ENCODE peak calls at places on chromosomes 3 and 15, in four cellular contexts. T is OCI-LY7, L is ovary, X is esophagus muscularis mucosa. R is an unnamed sample. For H3K4me1, the result is how much of the 10 kb centered on the place peaks cover.

GRCh38 chr3:64214002-64214696 is 11.1 kb downstream of the PRICKLE2 start:
- DNase-seq in T (no peak), X (peak), L (peak), R (peak)

GRCh38 chr3:128712848-128713247 is 13.1 kb upstream of the RAB7A start:
- DNase-seq in T (no peak), X (no peak), L (no peak), R (no peak)

GRCh38 chr15:60651734-60652141 is 172.8 kb upstream of the ICE2 start:
- DNase-seq in L (no peak), T (peak), X (no peak), R (no peak)

GRCh38 chr15:25847066-25847465 is 16.1 kb downstream of the ATP10A start:
- DNase-seq in T (peak), X (no peak), L (no peak), R (no peak)

GRCh38 chr15:93152951-93153350 is 63.9 kb upstream of the RGMA start:
- DNase-seq in L (peak), X (peak), T (no peak), R (peak)

GRCh38 chr3:155805802-155806618 is at the start of gene C3orf33:
- DNase-seq in L (peak), X (no peak), T (peak), R (peak)

GRCh38 chr3:139102606-139103005 is 57.9 kb upstream of the PRR23C start:
- DNase-seq in X (peak), T (no peak), L (no peak), R (no peak)

GRCh38 chr15:89576417-89576773 is 1.1 kb downstream of the TICRR start:
- DNase-seq in L (no peak), X (no peak), T (no peak), R (no peak)

GRCh38 chr15:17026633-17027032 is 3515.0 kb downstream of the GOLGA6L6 start:
- DNase-seq in T (no peak), L (no peak), X (no peak), R (no peak)

GRCh38 chr15:75182187-75183131 is 19.2 kb upstream of the C15orf39 start:
- DNase-seq in L (peak), X (no peak), T (no peak), R (peak)

GRCh38 chr3:14410501-14411165 is 8.2 kb downstream of the SLC6A6 start:
- DNase-seq in T (peak), L (no peak), X (no peak), R (no peak)

GRCh38 chr3:197490659-197491058 is 65.1 kb downstream of the BDH1 start:
- DNase-seq in X (no peak), T (no peak), L (no peak), R (no peak)

GRCh38 chr3:64138046-64138445 is 87.2 kb downstream of the PRICKLE2 start:
- DNase-seq in L (no peak), T (no peak), X (no peak), R (no peak)

GRCh38 chr15:88022711-88023110 is 233.8 kb downstream of the NTRK3 start:
- DNase-seq in X (no peak), L (no peak), T (no peak), R (no peak)

GRCh38 chr15:101313041-101313761 is 18.2 kb upstream of the SNRPA1 start:
- DNase-seq in T (no peak), X (no peak), L (no peak), R (no peak)

GRCh38 chr3:153180860-153181372 is 18.9 kb downstream of the RAP2B start:
- DNase-seq in L (no peak), X (no peak), T (no peak), R (no peak)

GRCh38 chr15:37001436-37001835 is 98.9 kb downstream of the MEIS2 start:
- DNase-seq in L (no peak), T (no peak), X (no peak), R (no peak)

GRCh38 chr15:62739082-62739481 is 303.5 kb upstream of the TPM1 start:
- DNase-seq in X (no peak), T (no peak), L (no peak), R (no peak)

GRCh38 chr3:71583569-71584215 is at the start of gene FOXP1:
- DNase-seq in T (peak), L (peak), X (peak), R (peak)

GRCh38 chr15:88440021-88440420 is 27.2 kb downstream of the MRPL46 start:
- DNase-seq in X (peak), T (no peak), L (no peak), R (no peak)

GRCh38 chr3:44992555-44993470 is 16.8 kb downstream of the EXOSC7 start:
- DNase-seq in T (peak), X (no peak), L (no peak), R (no peak)
- H3K27ac ChIP-seq in T (no peak), X (no peak), L (no peak), R (peak)

GRCh38 chr3:132325103-132325606 is 7.9 kb downstream of the ACP3 start:
- DNase-seq in T (no peak), X (no peak), L (no peak), R (no peak)
- TF ChIP-seq CTCF in T (no peak), X (no peak), L (no peak), R (no peak)

GRCh38 chr3:31270010-31270409 is 262.7 kb upstream of the STT3B start:
- DNase-seq in L (no peak), T (no peak), X (no peak), R (no peak)
- H3K4me1 ChIP-seq in L (under half), T (under half), X (under half), R (under half)

GRCh38 chr3:177899275-177900067 is 636.8 kb upstream of the KCNMB2 start:
- DNase-seq in L (no peak), T (no peak), X (no peak), R (no peak)
- H3K27ac ChIP-seq in L (no peak), T (no peak), X (no peak), R (no peak)